ENCODE peak calls at places on chromosome 15, in ten cellular contexts. M is upper lobe of right lung; O is cardiac muscle cell; U is endothelial cell of umbilical vein; D is psoas muscle; C is CD8-positive, alpha-beta memory T cell; I is IMR-90; L is WERI-Rb-1; B is neural progenitor cell; H is Peyer's patch. S is an unnamed sample.

GRCh38 chr15:74322558-74323180 is 44.8 kb downstream of the CYP11A1 start:
- DNase-seq in M (peak; percentile 77), H (peak; percentile 78), B (peak; percentile 84), C (peak; percentile 31), U (peak; percentile 49), D (peak; percentile 68), O (peak; percentile 69), I (peak; percentile 58), L (peak; percentile 85), S (peak; percentile 71)

GRCh38 chr15:80160570-80161156 is 7.9 kb downstream of the FAH start:
- DNase-seq in U (peak; percentile 77), H (peak; percentile 80), C (no peak), M (peak; percentile 86), D (peak; percentile 53), L (no peak), B (no peak), I (peak; percentile 96), O (peak; percentile 97), S (peak; percentile 37)

GRCh38 chr15:86813892-86814291 is 734.2 kb downstream of the AGBL1 start:
- DNase-seq in C (no peak), O (no peak), U (no peak), L (no peak), D (no peak), M (no peak), I (no peak), H (no peak), B (no peak), S (no peak)

GRCh38 chr15:88995449-88995848 is 82.3 kb upstream of the MFGE8 start:
- DNase-seq in B (peak; percentile 42), I (peak; percentile 46), D (no peak), M (no peak), H (no peak), U (no peak), L (no peak), C (no peak), O (peak; percentile 62), S (no peak)

GRCh38 chr15:25504307-25504706 is 65.5 kb upstream of the UBE3A start:
- DNase-seq in H (no peak), D (no peak), O (peak; percentile 2), L (no peak), C (no peak), B (no peak), U (no peak), I (peak; percentile 64), M (no peak), S (peak; percentile 31)

GRCh38 chr15:85504739-85505676 is 124.6 kb downstream of the AKAP13 start:
- DNase-seq in L (peak; percentile 53), H (peak; percentile 79), B (peak; percentile 66), M (no peak), C (peak; percentile 20), I (peak; percentile 74), O (peak; percentile 85), D (no peak), U (peak; percentile 64), S (peak; percentile 53)

GRCh38 chr15:63881431-63881830 is 47.7 kb upstream of the HERC1 start:
- DNase-seq in C (no peak), B (no peak), L (no peak), O (no peak), M (peak; percentile 3), D (no peak), U (no peak), I (no peak), H (no peak), S (no peak)

GRCh38 chr15:67884514-67885225 is 44.8 kb upstream of the RNU6-1 start:
- DNase-seq in H (peak; percentile 90), C (peak; percentile 6), O (peak; percentile 92), M (peak; percentile 94), D (peak; percentile 80), B (peak; percentile 90), L (peak; percentile 44), I (peak; percentile 54), U (peak; percentile 43), S (peak; percentile 56)

GRCh38 chr15:97078556-97078955 is 748.1 kb downstream of the NR2F2 start:
- DNase-seq in H (no peak), D (no peak), I (no peak), U (no peak), M (no peak), C (no peak), O (no peak), L (no peak), B (no peak), S (no peak)

GRCh38 chr15:97082835-97083234 is 752.3 kb downstream of the NR2F2 start:
- DNase-seq in H (no peak), O (no peak), B (no peak), M (no peak), D (no peak), U (no peak), C (no peak), L (no peak), I (no peak), S (no peak)

GRCh38 chr15:97072560-97072959 is 742.1 kb downstream of the NR2F2 start:
- DNase-seq in D (no peak), H (no peak), L (no peak), C (no peak), U (no peak), O (no peak), B (peak; percentile 57), M (no peak), I (no peak), S (no peak)

GRCh38 chr15:97081666-97082226 is 751.2 kb downstream of the NR2F2 start:
- DNase-seq in I (no peak), O (no peak), H (no peak), D (no peak), L (no peak), M (no peak), C (no peak), B (no peak), U (no peak), S (no peak)

GRCh38 chr15:97077930-97078329 is 747.4 kb downstream of the NR2F2 start:
- DNase-seq in U (no peak), L (no peak), I (no peak), D (no peak), C (no peak), O (no peak), B (no peak), H (no peak), M (no peak), S (no peak)
- H3K27ac ChIP-seq in U (no peak overlapping the region), L (no peak overlapping the region), I (no peak overlapping the region), D (no peak overlapping the region), C (no peak overlapping the region), O (no peak overlapping the region), B (no peak overlapping the region), H (no peak overlapping the region), M (no peak overlapping the region), S (no peak overlapping the region)

GRCh38 chr15:99433757-99434211 is 132.0 kb upstream of the MEF2A start:
- DNase-seq in L (peak; percentile 3), B (no peak), M (peak; percentile 61), D (no peak), I (no peak), H (peak; percentile 42), C (no peak), U (no peak), O (no peak), S (no peak)

GRCh38 chr15:99434506-99435137 is 131.2 kb upstream of the MEF2A start:
- DNase-seq in M (peak; percentile 50), I (no peak), O (no peak), U (no peak), B (no peak), H (peak; percentile 43), C (no peak), L (peak; percentile 1), D (no peak), S (no peak)

GRCh38 chr15:99435761-99436346 is 129.9 kb upstream of the MEF2A start:
- DNase-seq in I (no peak), C (no peak), L (peak; percentile 5), B (no peak), D (no peak), U (no peak), O (no peak), M (no peak), H (peak; percentile 39), S (peak; percentile 24)

GRCh38 chr15:99436472-99437314 is 129.1 kb upstream of the MEF2A start:
- DNase-seq in H (peak; percentile 46), U (no peak), O (no peak), L (peak; percentile 3), D (no peak), M (peak; percentile 60), I (no peak), B (no peak), C (no peak), S (no peak)

DNA sequence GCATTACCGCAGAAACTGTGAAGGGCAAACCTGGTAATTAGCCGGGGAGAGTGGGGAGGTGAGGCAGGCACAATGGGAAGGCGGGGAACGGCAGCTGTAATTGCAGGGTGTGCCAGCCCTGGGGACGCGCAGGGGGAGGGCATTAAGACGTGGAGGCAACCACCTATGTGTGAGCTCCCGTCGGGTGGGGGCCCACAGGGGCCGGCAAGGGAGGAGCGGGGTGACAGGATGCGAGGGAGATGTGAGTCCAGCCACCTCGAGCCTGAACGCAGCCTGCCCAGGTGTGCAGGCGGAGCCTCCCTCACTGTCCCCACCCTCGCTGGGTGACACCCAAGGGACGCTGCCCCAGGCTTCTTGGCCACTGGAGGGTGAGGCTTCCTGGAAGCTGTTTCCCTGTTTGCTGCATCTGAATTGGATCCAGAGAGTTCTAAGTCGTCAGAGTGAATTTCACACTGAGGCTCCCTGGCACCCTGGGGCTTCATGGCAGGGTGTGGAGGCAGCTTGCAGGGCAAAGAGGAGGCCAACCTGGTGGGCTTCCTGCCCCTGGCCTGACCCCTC is 130.6 kb upstream of the MEF2A start:
- DNase-seq in U (no peak), D (no peak), I (no peak), O (no peak), C (no peak), H (peak; percentile 82), M (peak; percentile 71), B (no peak), L (peak; percentile 6), S (no peak)
- H3K27ac ChIP-seq in U (no peak overlapping the region), D (no peak overlapping the region), I (no peak overlapping the region), O (no peak overlapping the region), C (no peak overlapping the region), H (peak overlapping the region; percentile 32), M (peak overlapping the region; percentile 51), B (no peak overlapping the region), L (no peak overlapping the region), S (no peak overlapping the region)

GRCh38 chr15:39192376-39192775 is 388.5 kb upstream of the THBS1 start:
- DNase-seq in O (no peak), I (no peak), U (no peak), C (no peak), L (no peak), D (no peak), M (no peak), H (no peak), B (no peak), S (no peak)

GRCh38 chr15:39194431-39194830 is 386.4 kb upstream of the THBS1 start:
- DNase-seq in C (no peak), H (no peak), M (no peak), L (no peak), O (peak; percentile 55), D (no peak), B (no peak), I (peak; percentile 65), U (peak; percentile 83), S (no peak)

GRCh38 chr15:39191871-39192281 is 389.0 kb upstream of the THBS1 start:
- DNase-seq in C (no peak), B (no peak), I (peak; percentile 61), M (no peak), L (no peak), H (no peak), U (no peak), D (no peak), O (peak; percentile 50), S (peak; percentile 89)

GRCh38 chr15:39193611-39194010 is 387.3 kb upstream of the THBS1 start:
- DNase-seq in B (no peak), O (no peak), C (no peak), D (no peak), U (no peak), H (no peak), I (no peak), M (no peak), L (no peak), S (no peak)

GRCh38 chr15:39192979-39193559 is 387.8 kb upstream of the THBS1 start:
- DNase-seq in H (no peak), M (no peak), C (no peak), I (no peak), O (no peak), L (no peak), D (no peak), B (no peak), U (no peak), S (no peak)
- H3K27ac ChIP-seq in H (no peak overlapping the region), M (no peak overlapping the region), C (no peak overlapping the region), I (peak overlapping the region; percentile 89), O (no peak overlapping the region), L (no peak overlapping the region), D (no peak overlapping the region), B (no peak overlapping the region), U (no peak overlapping the region), S (peak overlapping the region; percentile 85)

DNA sequence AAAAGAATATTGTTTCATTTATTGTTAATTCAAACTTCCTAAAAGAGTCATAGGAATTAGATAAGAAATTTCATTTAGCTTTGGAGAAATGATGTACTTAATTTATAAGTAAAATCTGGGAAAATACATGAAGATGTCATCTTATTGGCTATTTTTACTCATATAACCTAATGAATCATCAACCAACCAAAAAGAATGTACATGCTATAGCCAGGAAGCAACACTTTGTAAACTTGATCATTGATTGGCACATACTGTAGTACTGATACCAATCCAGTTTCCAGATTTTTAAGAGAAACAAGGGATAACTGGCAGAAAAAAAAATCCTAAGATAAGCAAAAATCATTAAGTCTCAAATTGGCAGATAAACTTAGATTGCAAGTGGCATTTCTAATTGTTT is 207.9 kb upstream of the CDIN1 start:
- DNase-seq in H (no peak), U (no peak), D (no peak), I (peak; percentile 47), O (peak; percentile 5), M (no peak), C (no peak), L (no peak), B (no peak), S (no peak)
- H3K27ac ChIP-seq in H (no peak overlapping the region), U (peak overlapping the region; percentile 23), D (no peak overlapping the region), I (no peak overlapping the region), O (no peak overlapping the region), M (no peak overlapping the region), C (no peak overlapping the region), L (no peak overlapping the region), B (no peak overlapping the region), S (no peak overlapping the region)